ENCODE peak calls at places on chromosome 10, in five cellular contexts. U, A, Y, S and B are unnamed samples.

GRCh38 chr10:91745086-91745831 is 53.0 kb upstream of the TNKS2 start:
- DNase-seq in A (no peak), S (peak; percentile 60), Y (peak; percentile 86), U (peak; percentile 6), B (peak; percentile 33)

GRCh38 chr10:124221356-124222297 is 128.2 kb upstream of the CHST15 start:
- DNase-seq in A (no peak), Y (no peak), U (no peak), S (no peak), B (peak; percentile 71)

GRCh38 chr10:22874189-22874854 is 53.5 kb upstream of the ARMC3 start:
- DNase-seq in S (no peak), U (no peak), A (no peak), Y (no peak), B (no peak)

GRCh38 chr10:70376436-70377378 is 5.7 kb downstream of the LRRC20 start:
- DNase-seq in S (no peak), U (no peak), Y (no peak), A (no peak), B (peak; percentile 54)

GRCh38 chr10:92714872-92715271 is 25.1 kb downstream of the HHEX start:
- DNase-seq in S (no peak), A (no peak), U (no peak), Y (no peak), B (no peak)

GRCh38 chr10:100864981-100865380 is 47.8 kb upstream of the SLF2 start:
- DNase-seq in Y (no peak), U (no peak), A (no peak), S (no peak), B (no peak)

GRCh38 chr10:96988421-96988820 is 156.3 kb downstream of the LCOR start:
- DNase-seq in A (peak; percentile 62), U (no peak), S (no peak), Y (no peak), B (no peak)

GRCh38 chr10:101032637-101033201 is 1.7 kb downstream of the SFXN3 start:
- DNase-seq in A (peak; percentile 85), S (no peak), Y (no peak), U (no peak), B (peak; percentile 96)

GRCh38 chr10:103701380-103702222 is 153.8 kb downstream of the SH3PXD2A start:
- DNase-seq in U (no peak), S (no peak), A (no peak), Y (no peak), B (no peak)

GRCh38 chr10:119131512-119132240 is 27.8 kb downstream of the DENND10 start:
- DNase-seq in S (no peak), Y (no peak), U (no peak), A (no peak), B (peak; percentile 72)

GRCh38 chr10:133131053-133131452 is 29.0 kb upstream of the KNDC1 start:
- DNase-seq in Y (no peak), U (no peak), A (no peak), S (no peak), B (no peak)

GRCh38 chr10:16993186-16993585 is 136.4 kb downstream of the CUBN start:
- DNase-seq in S (no peak), U (no peak), A (no peak), Y (no peak), B (no peak)

GRCh38 chr10:16674147-16674703 is 143.0 kb downstream of the RSU1 start:
- DNase-seq in U (no peak), Y (no peak), S (no peak), A (no peak), B (no peak)

GRCh38 chr10:112314822-112315474 is 31.7 kb downstream of the TECTB start:
- DNase-seq in A (peak; percentile 76), U (peak; percentile 77), Y (peak; percentile 69), S (peak; percentile 89), B (peak; percentile 59)

GRCh38 chr10:112311481-112311880 is 28.3 kb downstream of the TECTB start:
- DNase-seq in Y (no peak), U (no peak), A (no peak), S (no peak), B (no peak)

GRCh38 chr10:112313234-112313633 is 30.0 kb downstream of the TECTB start:
- DNase-seq in U (no peak), S (no peak), Y (no peak), A (no peak), B (no peak)

DNA sequence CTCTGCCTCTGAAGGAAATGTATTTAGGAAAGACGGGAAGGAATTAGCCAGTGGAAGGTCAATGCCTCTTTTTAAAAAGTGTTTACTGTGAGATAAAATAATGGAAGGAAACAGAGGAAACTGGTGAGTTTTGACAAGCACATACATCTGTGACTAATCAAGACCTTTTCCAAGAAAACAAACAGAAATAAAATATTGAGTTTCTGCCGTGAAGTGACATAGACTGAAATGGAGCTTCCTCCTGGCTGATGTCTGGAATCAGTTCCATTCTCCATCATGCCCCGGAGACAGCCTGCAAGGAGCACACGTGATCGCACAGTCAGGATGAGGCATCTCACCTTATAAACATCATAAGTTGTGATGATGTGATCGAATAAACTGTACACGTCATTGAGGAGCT is 30.7 kb downstream of the TECTB start:
- DNase-seq in Y (no peak), S (no peak), A (no peak), U (no peak), B (no peak)
- H4K91ac ChIP-seq in Y (no peak overlapping the region), S (no peak overlapping the region), A (no peak overlapping the region), U (no peak overlapping the region), B (no peak overlapping the region)

GRCh38 chr10:33330543-33331019 is 3.9 kb downstream of the NRP1 start:
- DNase-seq in Y (peak; percentile 69), S (peak; percentile 89), U (peak; percentile 80), A (peak; percentile 76), B (peak; percentile 82)

GRCh38 chr10:33334170-33334838 is at the start of gene NRP1:
- DNase-seq in S (peak; percentile 64), A (peak; percentile 16), U (peak; percentile 56), Y (peak; percentile 29), B (no peak)

GRCh38 chr10:33331020-33331557 is 3.4 kb downstream of the NRP1 start:
- DNase-seq in S (no peak), A (no peak), Y (no peak), U (no peak), B (no peak)

GRCh38 chr10:33333260-33334169 is 952 bp downstream of the NRP1 start:
- DNase-seq in Y (no peak), A (no peak), S (no peak), U (peak; percentile 9), B (peak; percentile 42)

DNA sequence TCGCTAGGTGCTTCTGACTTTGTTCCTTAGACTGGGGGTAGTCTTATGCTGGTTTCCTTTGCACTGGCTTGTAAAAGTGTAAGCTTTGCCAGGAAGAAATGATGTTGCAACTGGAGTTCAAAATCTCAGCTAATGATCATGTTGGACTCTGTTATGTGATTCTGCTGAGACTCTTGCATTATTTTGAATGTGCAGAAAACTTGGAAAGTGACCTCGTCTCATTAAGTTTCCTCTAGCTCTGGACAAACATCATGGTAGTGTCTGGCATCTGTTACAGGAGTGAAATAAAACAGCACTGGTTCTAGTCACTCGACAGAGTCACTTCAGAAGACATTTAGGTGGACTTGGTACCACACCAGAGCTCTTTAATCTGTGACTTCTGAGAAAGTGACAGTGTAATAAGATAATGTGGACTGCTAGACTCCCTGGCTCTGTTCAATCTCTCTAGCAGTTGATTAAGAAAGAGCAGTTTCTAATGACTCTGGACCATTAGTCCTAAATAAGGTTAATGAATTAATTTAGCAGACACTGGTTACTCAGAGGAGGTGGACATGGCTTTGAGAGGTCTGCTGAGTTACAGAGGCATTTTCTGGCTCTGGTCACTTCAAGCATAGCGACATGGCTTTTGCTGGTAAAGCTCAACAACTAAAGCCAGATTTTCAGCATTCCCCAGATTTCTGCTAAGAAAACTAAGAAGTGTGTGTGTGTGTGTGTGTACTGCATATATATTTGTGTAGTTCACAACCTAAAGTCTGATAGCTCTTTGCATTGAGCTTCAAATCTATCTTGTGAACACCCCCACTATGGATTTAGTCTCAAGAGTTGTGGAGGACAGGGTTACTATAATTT is 2.1 kb downstream of the NRP1 start:
- DNase-seq in S (no peak), U (no peak), A (peak; percentile 27), Y (no peak), B (peak; percentile 39)
- H4K8ac ChIP-seq in S (no peak overlapping the region), U (no peak overlapping the region), A (no peak overlapping the region), Y (no peak overlapping the region), B (no peak overlapping the region)

GRCh38 chr10:61846370-61847031 is 55.0 kb upstream of the ARID5B start:
- DNase-seq in U (no peak), Y (no peak), S (no peak), A (no peak), B (no peak)
- H2BK12ac ChIP-seq in U (no peak overlapping the region), Y (no peak overlapping the region), S (no peak overlapping the region), A (no peak overlapping the region), B (no peak overlapping the region)

GRCh38 chr10:5941579-5941978 is 35.8 kb downstream of the IL15RA start:
- DNase-seq in S (no peak), A (no peak), U (no peak), Y (no peak), B (no peak)

GRCh38 chr10:5940807-5941218 is 36.5 kb downstream of the IL15RA start:
- DNase-seq in S (no peak), Y (no peak), U (no peak), A (no peak), B (no peak)

GRCh38 chr10:5943536-5943935 is 33.8 kb downstream of the IL15RA start:
- DNase-seq in Y (peak; percentile 61), S (no peak), A (no peak), U (no peak), B (no peak)

GRCh38 chr10:5942001-5942400 is 35.3 kb downstream of the IL15RA start:
- DNase-seq in A (no peak), Y (no peak), S (no peak), U (no peak), B (no peak)

DNA sequence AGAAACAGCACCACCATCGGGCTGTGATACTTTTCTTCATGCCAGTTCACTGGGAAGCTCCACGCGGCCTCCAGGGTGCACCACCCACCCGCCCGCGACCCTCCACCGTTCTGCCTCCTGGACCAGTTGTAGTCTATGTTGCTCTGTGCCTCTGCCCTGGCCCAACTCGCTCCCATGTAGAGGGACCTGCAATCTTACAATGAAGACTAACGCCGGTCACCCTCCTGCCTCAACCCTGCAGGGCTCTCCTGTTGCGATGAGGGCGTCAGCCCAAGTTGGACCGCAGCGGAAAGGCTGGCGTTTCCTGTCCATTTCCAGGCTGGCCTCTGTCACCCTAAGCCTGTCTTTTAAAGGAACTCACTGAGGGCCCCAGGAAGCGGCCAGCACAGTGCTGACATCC is 34.9 kb downstream of the IL15RA start:
- DNase-seq in A (no peak), Y (no peak), U (no peak), S (no peak), B (no peak)
- H4K91ac ChIP-seq in A (no peak overlapping the region), Y (no peak overlapping the region), U (no peak overlapping the region), S (no peak overlapping the region), B (peak overlapping the region; percentile 71)

DNA sequence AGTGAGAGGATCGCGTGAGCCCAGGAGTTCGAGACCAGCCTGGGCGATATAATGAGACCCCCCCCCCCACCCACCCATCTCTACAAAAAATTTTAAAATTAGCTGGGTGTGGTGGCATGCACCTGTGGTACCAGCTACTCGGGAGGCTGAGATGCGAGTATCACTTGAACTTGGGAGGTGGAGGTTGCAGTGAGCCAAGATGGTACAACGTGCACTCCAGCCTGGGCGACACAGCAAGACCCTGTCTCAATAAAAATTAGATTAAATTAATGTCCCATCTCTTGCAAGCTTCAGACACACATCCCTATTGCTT is 391 bp upstream of the PROSER2 start:
- DNase-seq in S (no peak), U (no peak), Y (no peak), A (no peak), B (no peak)
- H4K8ac ChIP-seq in S (no peak overlapping the region), U (no peak overlapping the region), Y (no peak overlapping the region), A (peak overlapping the region; percentile 98), B (peak overlapping the region; percentile 72)